ENCODE peak calls at places on chromosomes 3 and 15, in five cellular contexts. Q, C, I, K and O are unnamed samples.

GRCh38 chr3:150168694-150169093 is 198.0 kb upstream of the PFN2 start:
- DNase-seq in I (no peak), Q (no peak), C (no peak), K (no peak), O (no peak)

GRCh38 chr3:129238945-129239705 is 10.3 kb upstream of the COPG1 start:
- DNase-seq in I (no peak), Q (no peak), C (no peak), K (no peak), O (no peak)

GRCh38 chr15:74891469-74891868 is 1.6 kb downstream of the MPI start:
- DNase-seq in I (no peak), K (no peak), Q (no peak), C (no peak), O (no peak)

GRCh38 chr3:25293736-25294135 is 134.3 kb upstream of the RARB start:
- DNase-seq in K (no peak), C (peak), Q (no peak), I (no peak), O (no peak)

GRCh38 chr3:38122712-38123290 is 14.1 kb downstream of the ACAA1 start:
- DNase-seq in Q (no peak), K (no peak), I (no peak), C (no peak), O (no peak)

GRCh38 chr3:49647741-49648140 is 26.4 kb upstream of the APEH start:
- DNase-seq in Q (no peak), C (no peak), K (no peak), I (no peak), O (no peak)

GRCh38 chr3:129623447-129624118 is 17.1 kb upstream of the PLXND1 start:
- DNase-seq in C (no peak), K (no peak), Q (no peak), I (no peak), O (no peak)

GRCh38 chr15:66151809-66152208 is 101.7 kb downstream of the MEGF11 start:
- DNase-seq in Q (no peak), I (no peak), C (peak), K (no peak), O (peak)

GRCh38 chr3:172140499-172141391 is 101.4 kb downstream of the FNDC3B start:
- DNase-seq in Q (no peak), C (no peak), K (no peak), I (no peak), O (no peak)